ENCODE peak calls at places on chromosome 15, in six cellular contexts. One of them, this sample, is unnamed.

GRCh38 chr15:60000113-60000823 is 3.8 kb upstream of the FOXB1 start:
- DNase-seq in fibroblast of lung: no peak
- DNase-seq in heart left ventricle: no peak
- DNase-seq in psoas muscle: no peak
- DNase-seq in GM06990: no peak
- DNase-seq in thyroid gland: no peak
- DNase-seq in this sample: no peak

GRCh38 chr15:66936115-66936863 is 129.1 kb upstream of the SMAD3 start:
- DNase-seq in fibroblast of lung: no peak
- DNase-seq in heart left ventricle: peak; percentile 57
- DNase-seq in psoas muscle: peak; percentile 47
- DNase-seq in GM06990: no peak
- DNase-seq in thyroid gland: no peak
- DNase-seq in this sample: peak; percentile 88

GRCh38 chr15:101724675-101725005 is 367 bp upstream of the TARS3 start:
- DNase-seq in fibroblast of lung: no peak
- DNase-seq in heart left ventricle: no peak
- DNase-seq in psoas muscle: no peak
- DNase-seq in GM06990: no peak
- DNase-seq in thyroid gland: no peak
- DNase-seq in this sample: no peak

GRCh38 chr15:81398456-81398855 is 24.4 kb upstream of the TMC3 start:
- DNase-seq in fibroblast of lung: no peak
- DNase-seq in heart left ventricle: no peak
- DNase-seq in psoas muscle: no peak
- DNase-seq in GM06990: no peak
- DNase-seq in thyroid gland: no peak
- DNase-seq in this sample: no peak

GRCh38 chr15:67178569-67179210 is 75.8 kb downstream of the AAGAB start:
- DNase-seq in fibroblast of lung: peak; percentile 99
- DNase-seq in heart left ventricle: no peak
- DNase-seq in psoas muscle: no peak
- DNase-seq in GM06990: no peak
- DNase-seq in thyroid gland: no peak
- DNase-seq in this sample: peak; percentile 99

GRCh38 chr15:100861511-100861991 is 18.1 kb upstream of the ALDH1A3 start:
- DNase-seq in fibroblast of lung: no peak
- DNase-seq in heart left ventricle: peak; percentile 44
- DNase-seq in psoas muscle: peak; percentile 50
- DNase-seq in GM06990: no peak
- DNase-seq in thyroid gland: no peak
- DNase-seq in this sample: no peak

GRCh38 chr15:101062471-101063171 is 143.5 kb downstream of the LRRK1 start:
- DNase-seq in fibroblast of lung: no peak
- DNase-seq in heart left ventricle: peak; percentile 11
- DNase-seq in psoas muscle: no peak
- DNase-seq in GM06990: peak; percentile 45
- DNase-seq in thyroid gland: no peak
- DNase-seq in this sample: no peak

GRCh38 chr15:47987908-47988532 is 132.8 kb upstream of the SLC24A5 start:
- DNase-seq in fibroblast of lung: peak; percentile 56
- DNase-seq in heart left ventricle: peak; percentile 34
- DNase-seq in psoas muscle: no peak
- DNase-seq in GM06990: no peak
- DNase-seq in thyroid gland: peak; percentile 15
- DNase-seq in this sample: peak; percentile 78

GRCh38 chr15:40766194-40766830 is 2.4 kb downstream of the GCHFR start:
- DNase-seq in fibroblast of lung: no peak
- DNase-seq in heart left ventricle: no peak
- DNase-seq in psoas muscle: no peak
- DNase-seq in GM06990: no peak
- DNase-seq in thyroid gland: no peak
- DNase-seq in this sample: no peak
- H3K4me3 ChIP-seq in fibroblast of lung: no peak overlapping the region
- H3K4me3 ChIP-seq in heart left ventricle: no peak overlapping the region
- H3K4me3 ChIP-seq in psoas muscle: no peak overlapping the region
- H3K4me3 ChIP-seq in GM06990: no peak overlapping the region
- H3K4me3 ChIP-seq in thyroid gland: no peak overlapping the region
- H3K4me3 ChIP-seq in this sample: no peak overlapping the region

GRCh38 chr15:68672781-68673205 is 94.0 kb downstream of the CORO2B start:
- DNase-seq in fibroblast of lung: peak; percentile 3
- DNase-seq in heart left ventricle: no peak
- DNase-seq in psoas muscle: no peak
- DNase-seq in GM06990: no peak
- DNase-seq in thyroid gland: no peak
- DNase-seq in this sample: peak; percentile 16
- TF ChIP-seq CTCF in fibroblast of lung: no peak
- TF ChIP-seq CTCF in heart left ventricle: no peak
- TF ChIP-seq CTCF in psoas muscle: no peak
- TF ChIP-seq CTCF in GM06990: no peak
- TF ChIP-seq CTCF in thyroid gland: no peak
- TF ChIP-seq CTCF in this sample: peak; percentile 49

GRCh38 chr15:70151008-70151407 is 53.3 kb upstream of the TLE3 start:
- DNase-seq in fibroblast of lung: no peak
- DNase-seq in heart left ventricle: no peak
- DNase-seq in psoas muscle: no peak
- DNase-seq in GM06990: no peak
- DNase-seq in thyroid gland: no peak
- DNase-seq in this sample: no peak

GRCh38 chr15:70149667-70150404 is 52.1 kb upstream of the TLE3 start:
- DNase-seq in fibroblast of lung: peak; percentile 84
- DNase-seq in heart left ventricle: no peak
- DNase-seq in psoas muscle: no peak
- DNase-seq in GM06990: no peak
- DNase-seq in thyroid gland: no peak
- DNase-seq in this sample: peak; percentile 47

GRCh38 chr15:70150405-70150747 is 52.7 kb upstream of the TLE3 start:
- DNase-seq in fibroblast of lung: no peak
- DNase-seq in heart left ventricle: no peak
- DNase-seq in psoas muscle: no peak
- DNase-seq in GM06990: no peak
- DNase-seq in thyroid gland: no peak
- DNase-seq in this sample: no peak

GRCh38 chr15:70152070-70152480 is 54.4 kb upstream of the TLE3 start:
- DNase-seq in fibroblast of lung: peak; percentile 64
- DNase-seq in heart left ventricle: no peak
- DNase-seq in psoas muscle: no peak
- DNase-seq in GM06990: no peak
- DNase-seq in thyroid gland: peak; percentile 28
- DNase-seq in this sample: no peak

DNA sequence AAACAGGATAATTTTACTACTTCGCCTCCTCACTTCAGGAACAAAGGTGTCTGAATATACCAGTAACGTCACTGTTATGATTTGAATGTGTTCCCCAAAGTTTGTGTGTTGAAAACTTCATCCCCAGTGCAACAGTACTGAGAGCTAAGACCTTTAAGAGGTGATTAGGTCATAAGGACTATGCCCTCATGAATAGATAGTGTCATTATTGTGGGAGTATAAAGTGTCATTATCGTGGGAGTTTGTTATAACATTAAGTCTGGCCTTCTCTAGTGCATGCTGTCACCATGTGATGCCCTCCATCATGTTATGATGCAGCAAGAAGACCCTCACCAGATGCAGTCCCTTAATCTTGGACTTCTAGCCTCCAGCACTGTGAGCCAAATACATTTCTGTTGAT is 53.7 kb upstream of the TLE3 start:
- DNase-seq in fibroblast of lung: no peak
- DNase-seq in heart left ventricle: no peak
- DNase-seq in psoas muscle: no peak
- DNase-seq in GM06990: no peak
- DNase-seq in thyroid gland: no peak
- DNase-seq in this sample: no peak
- H3K4me3 ChIP-seq in fibroblast of lung: no peak overlapping the region
- H3K4me3 ChIP-seq in heart left ventricle: no peak overlapping the region
- H3K4me3 ChIP-seq in psoas muscle: no peak overlapping the region
- H3K4me3 ChIP-seq in GM06990: no peak overlapping the region
- H3K4me3 ChIP-seq in thyroid gland: no peak overlapping the region
- H3K4me3 ChIP-seq in this sample: no peak overlapping the region

DNA sequence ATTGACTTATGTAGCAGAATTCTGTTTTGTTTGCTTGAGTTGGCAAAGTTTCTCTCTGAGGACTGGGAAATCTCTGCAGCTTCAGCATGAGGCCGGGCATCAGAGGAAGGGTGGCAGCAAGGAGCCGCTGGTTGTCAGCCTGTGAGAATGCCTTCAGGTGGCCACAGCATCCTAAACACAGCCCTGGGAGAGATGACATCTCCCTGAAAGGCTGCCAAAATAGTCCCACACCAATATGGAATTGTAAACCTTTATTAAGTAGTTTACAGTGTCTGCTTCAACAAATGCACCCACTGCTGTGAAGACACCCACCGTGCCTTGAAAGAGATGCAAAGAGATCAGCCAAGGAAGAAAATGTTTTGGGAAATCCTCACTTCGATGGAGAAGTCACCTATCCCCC is 609.7 kb upstream of the ARRDC4 start:
- DNase-seq in fibroblast of lung: no peak
- DNase-seq in heart left ventricle: no peak
- DNase-seq in psoas muscle: no peak
- DNase-seq in GM06990: no peak
- DNase-seq in thyroid gland: no peak
- DNase-seq in this sample: no peak
- TF ChIP-seq CTCF in fibroblast of lung: no peak
- TF ChIP-seq CTCF in heart left ventricle: no peak
- TF ChIP-seq CTCF in psoas muscle: no peak
- TF ChIP-seq CTCF in GM06990: no peak
- TF ChIP-seq CTCF in thyroid gland: no peak
- TF ChIP-seq CTCF in this sample: no peak

DNA sequence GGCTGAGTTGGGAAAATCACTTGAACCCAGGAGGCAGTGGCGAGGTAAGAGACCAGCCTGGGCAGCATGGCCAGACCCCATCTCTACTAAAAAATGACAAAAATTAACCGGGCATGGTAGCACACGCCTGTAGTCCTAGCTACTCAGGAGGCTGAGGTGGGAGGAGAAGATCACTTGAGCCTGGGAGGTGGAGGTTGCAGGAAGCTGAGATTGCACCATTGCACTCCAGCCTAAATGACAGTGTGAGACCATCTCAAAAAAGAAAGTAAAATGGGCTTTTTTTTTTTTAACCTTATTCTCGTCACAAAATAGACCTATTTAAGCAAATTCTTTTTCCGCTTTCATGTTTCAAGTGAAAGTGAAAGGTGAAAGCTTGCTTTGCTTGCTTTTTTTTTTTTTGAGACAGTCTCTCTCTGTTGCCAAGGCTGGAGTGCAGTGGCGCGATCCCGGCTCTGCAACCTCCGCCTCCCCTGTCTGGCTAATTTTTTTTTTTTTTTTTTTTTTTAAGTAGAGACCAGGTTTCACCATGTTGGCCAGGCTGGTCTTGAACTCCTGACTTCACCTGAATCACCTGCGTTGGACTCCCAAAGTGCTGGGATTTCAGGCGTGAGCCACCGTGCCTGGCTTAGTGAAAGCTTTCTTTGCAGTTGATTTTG is 3.6 kb downstream of the PDIA3 start:
- DNase-seq in fibroblast of lung: no peak
- DNase-seq in heart left ventricle: no peak
- DNase-seq in psoas muscle: no peak
- DNase-seq in GM06990: peak; percentile 80
- DNase-seq in thyroid gland: peak; percentile 60
- DNase-seq in this sample: peak; percentile 27
- H3K4me3 ChIP-seq in fibroblast of lung: peak overlapping the region; percentile 28
- H3K4me3 ChIP-seq in heart left ventricle: peak overlapping the region; percentile 1
- H3K4me3 ChIP-seq in psoas muscle: peak overlapping the region; percentile 32
- H3K4me3 ChIP-seq in GM06990: peak overlapping the region; percentile 51
- H3K4me3 ChIP-seq in thyroid gland: no peak overlapping the region
- H3K4me3 ChIP-seq in this sample: peak overlapping the region; percentile 31